ENCODE peak calls at places on chromosomes 2 and 18, in seven cellular contexts. One of them, this sample, is unnamed.

GRCh38 chr2:28365158-28365557 is 27.5 kb upstream of the FOSL2 start:
- DNase-seq in upper lobe of left lung: no peak
- DNase-seq in tibial nerve: no peak
- DNase-seq in A549: no peak
- DNase-seq in prostate gland: no peak
- DNase-seq in sigmoid colon: no peak
- DNase-seq in ovary: no peak
- DNase-seq in this sample: no peak

GRCh38 chr2:55862269-55862668 is 61.3 kb downstream of the EFEMP1 start:
- DNase-seq in tibial nerve: peak; percentile 92
- DNase-seq in A549: peak; percentile 21
- DNase-seq in upper lobe of left lung: peak; percentile 51
- DNase-seq in ovary: peak; percentile 38
- DNase-seq in prostate gland: no peak
- DNase-seq in sigmoid colon: peak; percentile 66
- DNase-seq in this sample: no peak

GRCh38 chr2:212181646-212182045 is 357.0 kb downstream of the ERBB4 start:
- DNase-seq in tibial nerve: no peak
- DNase-seq in ovary: no peak
- DNase-seq in prostate gland: no peak
- DNase-seq in A549: no peak
- DNase-seq in sigmoid colon: no peak
- DNase-seq in upper lobe of left lung: no peak
- DNase-seq in this sample: no peak

GRCh38 chr2:73827018-73827417 is 1.7 kb upstream of the STAMBP start:
- DNase-seq in sigmoid colon: no peak
- DNase-seq in A549: peak; percentile 32
- DNase-seq in upper lobe of left lung: no peak
- DNase-seq in ovary: no peak
- DNase-seq in tibial nerve: no peak
- DNase-seq in prostate gland: peak; percentile 24
- DNase-seq in this sample: no peak

GRCh38 chr18:24559474-24560018 is 99.1 kb downstream of the HRH4 start:
- DNase-seq in upper lobe of left lung: no peak
- DNase-seq in tibial nerve: no peak
- DNase-seq in sigmoid colon: no peak
- DNase-seq in ovary: no peak
- DNase-seq in prostate gland: no peak
- DNase-seq in A549: no peak
- DNase-seq in this sample: no peak

GRCh38 chr2:241788572-241788971 is 11.9 kb downstream of the GAL3ST2 start:
- DNase-seq in A549: no peak
- DNase-seq in sigmoid colon: no peak
- DNase-seq in upper lobe of left lung: no peak
- DNase-seq in ovary: no peak
- DNase-seq in prostate gland: no peak
- DNase-seq in tibial nerve: no peak
- DNase-seq in this sample: peak; percentile 24

GRCh38 chr2:36753706-36754221 is 57.3 kb downstream of the VIT start:
- DNase-seq in tibial nerve: no peak
- DNase-seq in sigmoid colon: no peak
- DNase-seq in ovary: no peak
- DNase-seq in prostate gland: no peak
- DNase-seq in A549: no peak
- DNase-seq in upper lobe of left lung: no peak
- DNase-seq in this sample: no peak

GRCh38 chr2:168661404-168661869 is 141.0 kb upstream of the NOSTRIN start:
- DNase-seq in sigmoid colon: no peak
- DNase-seq in prostate gland: no peak
- DNase-seq in ovary: no peak
- DNase-seq in A549: no peak
- DNase-seq in upper lobe of left lung: no peak
- DNase-seq in tibial nerve: no peak
- DNase-seq in this sample: no peak

GRCh38 chr2:83055338-83056010 is 1403.6 kb downstream of the SUCLG1 start:
- DNase-seq in ovary: no peak
- DNase-seq in A549: no peak
- DNase-seq in prostate gland: no peak
- DNase-seq in upper lobe of left lung: no peak
- DNase-seq in tibial nerve: no peak
- DNase-seq in sigmoid colon: no peak
- DNase-seq in this sample: no peak

DNA sequence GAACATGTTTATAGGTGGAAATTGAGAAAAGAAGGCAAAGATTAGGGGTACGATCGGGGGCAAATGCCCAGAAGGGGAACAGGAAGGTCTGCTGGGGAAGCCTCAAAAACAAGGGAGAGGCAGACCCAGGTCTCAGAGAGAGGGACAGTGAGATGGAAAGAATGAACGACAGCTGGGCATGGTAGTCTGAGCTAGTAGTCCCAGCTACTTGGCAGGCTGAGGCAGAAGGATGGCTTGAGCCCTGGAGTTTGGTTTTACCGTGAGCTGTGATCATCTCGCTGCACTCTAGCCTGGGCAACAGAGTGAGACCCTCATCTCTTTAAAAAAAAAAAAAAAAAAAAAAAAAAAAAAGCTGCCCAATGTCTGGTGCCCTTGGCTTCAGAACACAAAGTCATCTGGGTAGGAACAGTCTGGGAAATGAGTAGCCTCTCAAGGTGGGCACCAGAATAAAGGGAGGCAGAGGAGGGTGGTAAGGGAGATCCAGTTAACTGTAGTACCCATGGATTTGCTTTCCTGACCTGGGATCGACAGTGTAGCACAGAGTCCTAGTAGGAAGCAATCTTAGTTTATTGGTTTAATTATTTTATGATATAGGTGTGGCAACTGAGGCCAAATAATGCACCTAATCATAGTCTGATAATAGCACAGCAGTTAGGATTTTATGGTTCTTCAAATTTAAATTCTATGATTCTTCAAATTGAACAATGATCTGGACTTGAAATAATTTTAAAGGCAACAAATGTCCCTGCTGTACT is 3.5 kb downstream of the RRM2 start:
- DNase-seq in upper lobe of left lung: no peak
- DNase-seq in sigmoid colon: no peak
- DNase-seq in prostate gland: no peak
- DNase-seq in A549: no peak
- DNase-seq in tibial nerve: no peak
- DNase-seq in ovary: no peak
- DNase-seq in this sample: no peak
- TF ChIP-seq POLR2A in upper lobe of left lung: no peak
- TF ChIP-seq POLR2A in sigmoid colon: no peak
- TF ChIP-seq POLR2A in prostate gland: no peak
- TF ChIP-seq POLR2A in A549: no peak
- TF ChIP-seq POLR2A in tibial nerve: no peak
- TF ChIP-seq POLR2A in ovary: no peak
- TF ChIP-seq POLR2A in this sample: peak; percentile 48

GRCh38 chr2:159712929-159713575 is 746 bp downstream of the MARCHF7 start:
- DNase-seq in A549: peak; percentile 10
- DNase-seq in prostate gland: no peak
- DNase-seq in upper lobe of left lung: no peak
- DNase-seq in ovary: no peak
- DNase-seq in sigmoid colon: no peak
- DNase-seq in tibial nerve: no peak
- DNase-seq in this sample: no peak

GRCh38 chr2:159713691-159714585 is 1.6 kb downstream of the MARCHF7 start:
- DNase-seq in sigmoid colon: no peak
- DNase-seq in A549: peak; percentile 21
- DNase-seq in upper lobe of left lung: no peak
- DNase-seq in ovary: no peak
- DNase-seq in tibial nerve: no peak
- DNase-seq in prostate gland: no peak
- DNase-seq in this sample: no peak

GRCh38 chr2:159715451-159715850 is 3.1 kb downstream of the MARCHF7 start:
- DNase-seq in sigmoid colon: no peak
- DNase-seq in prostate gland: no peak
- DNase-seq in A549: no peak
- DNase-seq in tibial nerve: no peak
- DNase-seq in upper lobe of left lung: no peak
- DNase-seq in ovary: no peak
- DNase-seq in this sample: no peak

GRCh38 chr2:159714586-159714930 is 2.3 kb downstream of the MARCHF7 start:
- DNase-seq in sigmoid colon: no peak
- DNase-seq in ovary: no peak
- DNase-seq in tibial nerve: no peak
- DNase-seq in A549: no peak
- DNase-seq in upper lobe of left lung: no peak
- DNase-seq in prostate gland: no peak
- DNase-seq in this sample: no peak

DNA sequence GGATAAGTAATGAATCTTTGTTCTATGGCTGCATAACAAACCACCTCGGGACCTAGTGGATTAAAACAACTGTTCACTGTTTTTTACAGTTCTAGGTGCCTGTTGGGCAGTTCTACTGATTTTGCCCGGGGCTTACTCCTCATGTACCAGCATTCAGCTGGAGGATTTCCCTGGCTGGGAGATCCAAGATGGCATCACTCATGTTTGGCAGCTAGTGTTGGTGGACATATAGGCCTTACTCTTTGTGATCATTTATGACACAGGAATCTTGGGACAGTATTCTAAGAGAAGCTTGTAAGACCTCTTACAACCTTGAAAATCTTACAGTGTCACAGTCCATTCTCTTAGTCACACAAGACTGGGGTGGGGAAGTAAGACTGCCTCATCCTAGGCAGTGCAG is 4.6 kb downstream of the MARCHF7 start:
- DNase-seq in tibial nerve: no peak
- DNase-seq in A549: no peak
- DNase-seq in sigmoid colon: no peak
- DNase-seq in prostate gland: no peak
- DNase-seq in upper lobe of left lung: no peak
- DNase-seq in ovary: no peak
- DNase-seq in this sample: no peak
- TF ChIP-seq POLR2A in tibial nerve: no peak
- TF ChIP-seq POLR2A in A549: no peak
- TF ChIP-seq POLR2A in sigmoid colon: no peak
- TF ChIP-seq POLR2A in prostate gland: no peak
- TF ChIP-seq POLR2A in upper lobe of left lung: no peak
- TF ChIP-seq POLR2A in ovary: no peak
- TF ChIP-seq POLR2A in this sample: no peak

GRCh38 chr2:171433763-171434670 is at the start of the genes DCAF17 and METTL8:
- DNase-seq in ovary: peak; percentile 95
- DNase-seq in prostate gland: peak; percentile 95
- DNase-seq in upper lobe of left lung: peak; percentile 98
- DNase-seq in sigmoid colon: peak; percentile 97
- DNase-seq in A549: peak; percentile 80
- DNase-seq in tibial nerve: peak; percentile 85
- DNase-seq in this sample: peak; percentile 82
- TF ChIP-seq POLR2A in ovary: peak; percentile 35
- TF ChIP-seq POLR2A in prostate gland: no peak
- TF ChIP-seq POLR2A in upper lobe of left lung: no peak
- TF ChIP-seq POLR2A in sigmoid colon: peak; percentile 59
- TF ChIP-seq POLR2A in A549: peak; percentile 62
- TF ChIP-seq POLR2A in tibial nerve: peak; percentile 51
- TF ChIP-seq POLR2A in this sample: peak; percentile 86

GRCh38 chr2:231613655-231614558 is 21.2 kb downstream of the TEX44 start:
- DNase-seq in tibial nerve: peak; percentile 76
- DNase-seq in sigmoid colon: peak; percentile 97
- DNase-seq in prostate gland: peak; percentile 77
- DNase-seq in upper lobe of left lung: peak; percentile 80
- DNase-seq in ovary: peak; percentile 86
- DNase-seq in A549: peak; percentile 72
- DNase-seq in this sample: peak; percentile 92
- TF ChIP-seq POLR2A in tibial nerve: peak; percentile 37
- TF ChIP-seq POLR2A in sigmoid colon: no peak
- TF ChIP-seq POLR2A in prostate gland: peak; percentile 57
- TF ChIP-seq POLR2A in upper lobe of left lung: no peak
- TF ChIP-seq POLR2A in ovary: peak; percentile 67
- TF ChIP-seq POLR2A in A549: peak; percentile 37
- TF ChIP-seq POLR2A in this sample: peak; percentile 81

GRCh38 chr18:28063181-28063790 is 113.6 kb downstream of the CDH2 start:
- DNase-seq in upper lobe of left lung: no peak
- DNase-seq in prostate gland: no peak
- DNase-seq in sigmoid colon: no peak
- DNase-seq in A549: no peak
- DNase-seq in tibial nerve: no peak
- DNase-seq in ovary: no peak
- DNase-seq in this sample: no peak
- TF ChIP-seq POLR2A in upper lobe of left lung: no peak
- TF ChIP-seq POLR2A in prostate gland: no peak
- TF ChIP-seq POLR2A in sigmoid colon: no peak
- TF ChIP-seq POLR2A in A549: no peak
- TF ChIP-seq POLR2A in tibial nerve: no peak
- TF ChIP-seq POLR2A in ovary: no peak
- TF ChIP-seq POLR2A in this sample: no peak

DNA sequence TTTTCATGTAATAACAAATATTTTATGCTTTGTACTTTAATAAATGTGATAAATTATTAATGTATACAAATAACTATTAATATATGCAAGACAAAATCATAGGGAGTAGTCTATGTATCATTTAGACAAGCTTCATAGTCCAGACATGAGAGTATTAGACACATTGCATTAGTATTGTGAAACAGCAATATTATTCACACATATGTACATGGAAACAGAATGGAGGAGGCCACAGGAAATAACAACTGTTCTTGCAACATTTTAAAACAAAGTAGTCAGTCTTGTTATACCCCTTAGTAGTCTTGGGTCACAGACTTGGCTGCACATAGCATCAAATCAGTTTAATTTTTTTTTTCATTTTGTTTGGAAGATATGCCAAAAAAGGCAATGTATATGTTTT is 15.8 kb downstream of the DSC1 start:
- DNase-seq in tibial nerve: no peak
- DNase-seq in prostate gland: no peak
- DNase-seq in ovary: no peak
- DNase-seq in A549: no peak
- DNase-seq in sigmoid colon: no peak
- DNase-seq in upper lobe of left lung: no peak
- DNase-seq in this sample: no peak
- TF ChIP-seq POLR2A in tibial nerve: no peak
- TF ChIP-seq POLR2A in prostate gland: no peak
- TF ChIP-seq POLR2A in ovary: no peak
- TF ChIP-seq POLR2A in A549: no peak
- TF ChIP-seq POLR2A in sigmoid colon: no peak
- TF ChIP-seq POLR2A in upper lobe of left lung: no peak
- TF ChIP-seq POLR2A in this sample: no peak

GRCh38 chr2:145265244-145265643 is 745.3 kb upstream of the ZEB2 start:
- DNase-seq in prostate gland: no peak
- DNase-seq in sigmoid colon: no peak
- DNase-seq in A549: no peak
- DNase-seq in upper lobe of left lung: no peak
- DNase-seq in ovary: no peak
- DNase-seq in tibial nerve: no peak
- DNase-seq in this sample: no peak
- TF ChIP-seq POLR2A in prostate gland: no peak
- TF ChIP-seq POLR2A in sigmoid colon: no peak
- TF ChIP-seq POLR2A in A549: no peak
- TF ChIP-seq POLR2A in upper lobe of left lung: no peak
- TF ChIP-seq POLR2A in ovary: no peak
- TF ChIP-seq POLR2A in tibial nerve: no peak
- TF ChIP-seq POLR2A in this sample: no peak